ENCODE peak calls at places on chromosomes 7 and 10, in six cellular contexts. C, U, Y, X, L and A are unnamed samples.

GRCh38 chr7:40700653-40701475 is 566.1 kb downstream of the SUGCT start:
- DNase-seq in C (no peak), X (no peak), L (no peak), Y (peak), U (peak), A (peak)

GRCh38 chr7:65225422-65226006 is 148.1 kb upstream of the ZNF92 start:
- DNase-seq in U (no peak), L (no peak), C (no peak), Y (no peak), X (no peak), A (no peak)

GRCh38 chr10:102945989-102946388 is 27.9 kb downstream of the CNNM2 start:
- DNase-seq in C (no peak), X (no peak), U (no peak), L (no peak), Y (no peak), A (no peak)

GRCh38 chr10:103254538-103255325 is 9.0 kb downstream of the RPEL1 start:
- DNase-seq in U (no peak), L (no peak), C (no peak), Y (peak), X (peak), A (no peak)

GRCh38 chr10:75410135-75410787 is 8.7 kb upstream of the ZNF503 start:
- DNase-seq in X (no peak), U (no peak), L (no peak), C (peak), Y (no peak), A (no peak)

GRCh38 chr7:41709621-41710020 is 6.7 kb upstream of the INHBA start:
- DNase-seq in L (no peak), U (peak), C (no peak), X (no peak), Y (peak), A (peak)

GRCh38 chr10:8473205-8473604 is 418.7 kb downstream of the GATA3 start:
- DNase-seq in Y (no peak), U (peak), C (no peak), X (no peak), L (no peak), A (no peak)

GRCh38 chr10:116049158-116049557 is 223.8 kb downstream of the GFRA1 start:
- DNase-seq in C (no peak), L (no peak), X (no peak), U (no peak), Y (no peak), A (no peak)

GRCh38 chr10:49139000-49139865 is 5.4 kb upstream of the FAM170B start:
- DNase-seq in Y (peak), L (no peak), U (peak), X (no peak), C (no peak), A (peak)

GRCh38 chr10:108783897-108784296 is 1139.4 kb downstream of the XPNPEP1 start:
- DNase-seq in L (no peak), U (no peak), Y (peak), X (peak), C (no peak), A (peak)

GRCh38 chr10:107653832-107654287 is 489.4 kb upstream of the SORCS1 start:
- DNase-seq in X (no peak), C (no peak), L (no peak), U (peak), Y (peak), A (peak)

GRCh38 chr10:114879541-114880158 is 58.1 kb downstream of the FHIP2A start:
- DNase-seq in U (no peak), Y (peak), X (peak), C (no peak), L (no peak), A (no peak)

GRCh38 chr7:92763636-92764423 is 72.5 kb downstream of the CDK6 start:
- DNase-seq in X (peak), Y (peak), L (no peak), U (no peak), C (no peak), A (peak)

GRCh38 chr10:128466831-128467371 is 340.7 kb upstream of the MKI67 start:
- DNase-seq in Y (no peak), X (no peak), C (no peak), L (peak), U (no peak), A (no peak)

GRCh38 chr10:30755474-30755873 is 125.9 kb upstream of the LYZL2 start:
- DNase-seq in U (peak), L (no peak), X (no peak), C (peak), Y (peak), A (no peak)

GRCh38 chr7:122394512-122394911 is 90.0 kb upstream of the FEZF1 start:
- DNase-seq in L (no peak), C (no peak), X (no peak), Y (no peak), U (no peak), A (no peak)

GRCh38 chr7:1290262-1291039 is 57.8 kb downstream of the UNCX start:
- DNase-seq in U (peak), C (no peak), Y (peak), L (peak), X (no peak), A (no peak)

GRCh38 chr10:14876764-14877163 is 1.9 kb upstream of the SUV39H2 start:
- DNase-seq in C (no peak), Y (no peak), X (no peak), U (no peak), L (no peak), A (no peak)

GRCh38 chr7:5525271-5526189 is 101.9 kb upstream of the TNRC18 start:
- DNase-seq in X (no peak), Y (peak), U (no peak), L (no peak), C (no peak), A (peak)

GRCh38 chr10:75404023-75404334 is 2.4 kb upstream of the ZNF503 start:
- DNase-seq in Y (no peak), U (no peak), L (no peak), C (no peak), X (no peak), A (no peak)

GRCh38 chr7:75757860-75758259 is 14.2 kb downstream of the CCL26 start:
- DNase-seq in X (no peak), U (no peak), C (no peak), Y (no peak), L (no peak), A (no peak)

GRCh38 chr7:45171946-45172345 is 14.4 kb downstream of the RAMP3 start:
- DNase-seq in X (no peak), C (no peak), L (peak), Y (no peak), U (no peak), A (no peak)

GRCh38 chr7:48299580-48300169 is 128.4 kb downstream of the ABCA13 start:
- DNase-seq in L (no peak), Y (peak), C (no peak), X (peak), U (peak), A (peak)

GRCh38 chr10:1626410-1626809 is 110.9 kb downstream of the ADARB2 start:
- DNase-seq in L (no peak), X (no peak), U (no peak), Y (no peak), C (no peak), A (no peak)

GRCh38 chr10:71319042-71319799 is at the start of gene SLC29A3:
- DNase-seq in L (peak), C (peak), U (peak), X (peak), Y (peak), A (peak)

GRCh38 chr10:83539528-83540308 is 599.6 kb upstream of the GHITM start:
- DNase-seq in C (peak), L (no peak), Y (peak), X (no peak), U (peak), A (peak)

GRCh38 chr7:41451826-41452225 is 251.1 kb downstream of the INHBA start:
- DNase-seq in L (no peak), C (no peak), Y (peak), U (no peak), X (no peak), A (no peak)

GRCh38 chr10:44439436-44439835 is 54.5 kb upstream of the CXCL12 start:
- DNase-seq in U (no peak), Y (no peak), L (no peak), X (no peak), C (no peak), A (no peak)

GRCh38 chr7:40721344-40721949 is 586.6 kb downstream of the SUGCT start:
- DNase-seq in Y (no peak), X (no peak), C (no peak), U (no peak), L (no peak), A (no peak)

DNA sequence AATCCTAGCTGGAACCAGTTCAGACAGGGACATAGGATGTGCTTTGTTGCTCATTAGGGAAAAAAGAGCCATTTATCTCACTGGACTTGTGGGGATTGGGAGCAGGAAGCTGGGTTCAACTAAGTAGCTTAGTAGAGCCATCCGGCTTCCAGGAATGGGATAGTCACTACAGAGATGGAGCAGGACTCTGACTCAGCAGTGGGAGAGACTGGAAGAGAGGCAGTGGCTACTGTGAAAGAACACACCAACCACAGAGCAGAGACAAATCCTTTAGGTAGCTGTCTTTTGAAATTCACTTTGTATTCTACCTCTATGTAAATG is 100.6 kb upstream of the DKK1 start:
- DNase-seq in C (no peak), L (no peak), X (no peak), U (no peak), Y (peak), A (peak)
- TF ChIP-seq CTCF in C (no peak), L (no peak), X (no peak), U (no peak), Y (no peak), A (no peak)

DNA sequence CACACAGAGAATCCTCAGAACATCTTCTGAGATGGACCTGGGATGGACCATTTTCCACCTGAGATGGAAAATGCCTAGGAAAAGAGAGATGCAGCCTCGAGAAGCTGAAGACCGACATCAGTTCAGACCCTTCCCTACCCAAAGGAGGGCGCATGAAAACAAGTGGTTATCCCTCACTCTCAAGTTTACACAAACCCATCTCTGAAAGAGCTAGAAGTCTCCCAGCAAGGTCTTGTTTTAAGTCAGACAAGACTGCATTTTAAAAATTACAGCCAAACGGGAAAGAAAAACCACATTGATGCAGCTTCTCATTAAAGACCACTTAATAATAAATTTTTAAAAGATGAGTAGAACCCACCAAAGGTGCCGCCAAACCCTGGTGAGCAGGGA is 1.3 kb downstream of the RAPGEF5 start:
- DNase-seq in U (no peak), X (no peak), Y (no peak), C (no peak), L (no peak), A (no peak)
- H3K4me3 ChIP-seq in U (no peak), X (no peak), Y (no peak), C (peak), L (peak), A (no peak)

GRCh38 chr7:103445228-103446020 is 583 bp downstream of the SLC26A5 start:
- DNase-seq in L (no peak), U (no peak), Y (peak), C (no peak), X (no peak), A (no peak)
- TF ChIP-seq CTCF in L (no peak), U (no peak), Y (no peak), C (no peak), X (no peak), A (no peak)

DNA sequence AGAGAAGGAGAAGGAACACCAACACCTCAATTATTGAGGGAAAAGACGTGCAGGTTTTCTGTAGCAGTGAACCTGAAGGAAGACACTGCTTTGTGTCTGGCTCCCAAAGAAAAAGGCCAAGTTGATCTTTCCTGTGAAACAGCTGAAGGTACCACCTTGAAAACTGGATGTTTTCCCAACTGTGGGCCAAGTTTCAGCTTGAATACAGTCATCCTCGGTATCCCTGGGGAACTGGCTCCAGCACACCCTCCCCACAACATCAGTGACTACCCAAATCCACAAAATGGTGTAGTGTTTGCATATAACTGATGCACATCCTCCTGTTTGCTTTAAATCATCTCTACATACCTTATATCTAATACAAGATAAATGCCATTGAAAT is 297.0 kb upstream of the PITRM1 start:
- DNase-seq in Y (no peak), L (no peak), X (no peak), C (no peak), U (no peak), A (no peak)
- H3K4me3 ChIP-seq in Y (no peak), L (no peak), X (peak), C (no peak), U (no peak), A (no peak)

GRCh38 chr10:33127622-33128021 is 169.6 kb upstream of the ITGB1 start:
- DNase-seq in C (no peak), L (no peak), U (no peak), X (no peak), Y (no peak), A (no peak)

GRCh38 chr10:33126118-33126517 is 168.1 kb upstream of the ITGB1 start:
- DNase-seq in C (no peak), L (no peak), Y (no peak), X (no peak), U (no peak), A (peak)

GRCh38 chr10:33129987-33130386 is 172.0 kb upstream of the ITGB1 start:
- DNase-seq in C (no peak), U (peak), L (no peak), Y (peak), X (no peak), A (peak)

GRCh38 chr10:33126742-33127141 is 168.7 kb upstream of the ITGB1 start:
- DNase-seq in C (no peak), X (no peak), U (no peak), L (no peak), Y (no peak), A (no peak)

DNA sequence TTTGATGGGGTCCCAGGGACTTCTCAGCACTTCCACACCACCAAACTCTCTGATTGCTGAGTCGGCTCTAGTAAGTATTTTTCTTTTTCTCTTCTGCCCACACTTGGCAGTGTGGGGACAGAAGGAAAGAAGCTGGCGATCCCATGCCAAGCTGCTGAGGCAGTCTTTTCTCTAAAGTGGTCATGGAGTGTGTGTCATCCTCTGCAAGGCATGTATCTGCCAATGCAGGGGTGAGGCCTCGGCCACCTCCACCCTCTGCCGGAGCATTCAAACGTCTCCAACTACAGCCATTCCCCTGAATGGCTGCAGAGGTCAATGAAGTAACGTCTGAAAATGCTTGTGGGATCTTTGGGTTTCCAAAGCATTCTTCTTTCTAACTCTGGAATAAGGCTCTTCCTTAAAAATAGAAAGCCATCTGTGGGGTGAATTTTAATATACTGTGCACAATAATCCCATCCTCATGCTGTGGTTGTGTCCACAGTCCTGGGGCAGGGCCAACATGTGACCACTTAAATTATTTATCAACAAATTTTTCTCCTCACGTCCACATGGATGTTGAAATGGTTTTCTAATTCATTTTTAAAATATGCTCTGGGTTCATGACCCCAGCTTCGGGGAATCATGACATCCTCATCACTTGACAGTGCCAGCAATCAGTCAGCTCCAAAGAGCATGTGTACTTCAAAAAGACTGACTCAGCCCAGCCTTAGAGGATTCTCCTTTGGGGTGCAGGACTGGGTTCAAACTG is 171.3 kb upstream of the ITGB1 start:
- DNase-seq in C (peak), X (peak), Y (peak), L (no peak), U (peak), A (peak)
- TF ChIP-seq CTCF in C (peak), X (no peak), Y (no peak), L (no peak), U (peak), A (no peak)